ENCODE peak calls at places on chromosomes 7 and 10, in four cellular contexts. B, G, S and E are unnamed samples.

GRCh38 chr7:1268866-1269265 is 36.2 kb downstream of the UNCX start:
- DNase-seq in S (no peak), B (no peak), G (no peak), E (no peak)

GRCh38 chr10:4981722-4982471 is 18.7 kb downstream of the AKR1C1 start:
- DNase-seq in S (peak), B (peak), G (no peak), E (peak)

GRCh38 chr7:80918909-80919721 is at the start of gene SEMA3C:
- DNase-seq in G (peak), B (peak), S (peak), E (peak)

GRCh38 chr7:30925913-30926312 is 14.3 kb downstream of the AQP1 start:
- DNase-seq in B (no peak), S (no peak), G (peak), E (no peak)

GRCh38 chr7:99143853-99144672 is at the start of gene SMURF1:
- DNase-seq in B (peak), S (peak), G (peak), E (peak)

GRCh38 chr7:101163281-101164070 is 1.9 kb downstream of the VGF start:
- DNase-seq in G (no peak), B (peak), S (no peak), E (no peak)

GRCh38 chr10:132626761-132627735 is 89.5 kb downstream of the INPP5A start:
- DNase-seq in G (no peak), B (no peak), S (no peak), E (no peak)

GRCh38 chr10:43323245-43323644 is 48.2 kb upstream of the FXYD4 start:
- DNase-seq in S (no peak), B (no peak), G (no peak), E (no peak)

GRCh38 chr7:4479367-4480039 is 202.6 kb upstream of the FOXK1 start:
- DNase-seq in B (peak), S (no peak), G (no peak), E (peak)

GRCh38 chr10:132654708-132655661 is 117.4 kb downstream of the INPP5A start:
- DNase-seq in S (peak), B (peak), G (peak), E (peak)

GRCh38 chr7:121994625-121995410 is 121.9 kb downstream of the PTPRZ1 start:
- DNase-seq in G (no peak), B (peak), S (peak), E (peak)

GRCh38 chr10:78390051-78390450 is 356.4 kb downstream of the RPS24 start:
- DNase-seq in B (no peak), G (peak), S (no peak), E (no peak)

GRCh38 chr7:149742075-149742701 is 31.2 kb downstream of the ZNF467 start:
- DNase-seq in G (peak), B (peak), S (peak), E (peak)

GRCh38 chr10:90087197-90088007 is 386.0 kb downstream of the KIF20B start:
- DNase-seq in G (no peak), S (peak), B (peak), E (peak)

GRCh38 chr7:85186083-85186520 is 754 bp downstream of the SEMA3D start:
- DNase-seq in G (no peak), B (no peak), S (peak), E (peak)

GRCh38 chr10:116272497-116273221 is at the start of gene GFRA1:
- DNase-seq in B (no peak), G (no peak), S (no peak), E (no peak)

GRCh38 chr10:23173549-23174074 is 18.5 kb upstream of the PTF1A start:
- DNase-seq in B (no peak), G (no peak), S (no peak), E (no peak)

GRCh38 chr7:100157334-100158228 is 942 bp downstream of the TRAPPC14 start:
- DNase-seq in B (peak), G (peak), S (peak), E (peak)

GRCh38 chr7:47514818-47515217 is 67.1 kb downstream of the TNS3 start:
- DNase-seq in S (peak), G (no peak), B (no peak), E (peak)

GRCh38 chr10:11255156-11255555 is 237.5 kb downstream of the CELF2 start:
- DNase-seq in B (no peak), S (no peak), G (no peak), E (no peak)

GRCh38 chr10:29681700-29682444 is 47.1 kb upstream of the SVIL start:
- DNase-seq in S (no peak), G (peak), B (no peak), E (no peak)

GRCh38 chr7:34823650-34824258 is 165.7 kb downstream of the NPSR1 start:
- DNase-seq in B (peak), S (peak), G (no peak), E (peak)

GRCh38 chr7:100079024-100079560 is 2.4 kb downstream of the ZNF3 start:
- DNase-seq in S (no peak), B (peak), G (no peak), E (no peak)

GRCh38 chr10:63520463-63521388 is 475 bp upstream of the REEP3 start:
- DNase-seq in G (peak), S (peak), B (peak), E (peak)

GRCh38 chr10:87960230-87960629 is 96.8 kb downstream of the PTEN start:
- DNase-seq in G (no peak), S (no peak), B (no peak), E (no peak)

GRCh38 chr7:142172932-142173331 is 61.4 kb downstream of the MGAM2 start:
- DNase-seq in S (no peak), B (no peak), G (no peak), E (no peak)

GRCh38 chr7:14892961-14893360 is 9.6 kb downstream of the DGKB start:
- DNase-seq in G (no peak), B (no peak), S (no peak), E (no peak)

GRCh38 chr7:139854803-139855497 is 25.9 kb downstream of the TBXAS1 start:
- DNase-seq in G (peak), B (no peak), S (no peak), E (no peak)

GRCh38 chr10:10056958-10057357 is 960.7 kb upstream of the CELF2 start:
- DNase-seq in G (no peak), B (no peak), S (no peak), E (peak)

GRCh38 chr7:123581162-123581459 is 20.5 kb upstream of the ASB15 start:
- DNase-seq in B (no peak), S (no peak), G (no peak), E (no peak)